ENCODE peak calls at places on chromosomes 13 and 19, in seven cellular contexts. J is GM23338, B is GM12878, T is K562, R is HCT116, S is SK-N-SH, H is HepG2. P is an unnamed sample.

GRCh38 chr13:85798999-85799646 is at the start of gene SLITRK6:
- DNase-seq in B (no peak), R (peak; percentile 15), J (peak; percentile 75), H (no peak), T (no peak), S (peak; percentile 9), P (peak; percentile 27)

GRCh38 chr19:11425719-11426457 is 6.8 kb upstream of the RGL3 start:
- DNase-seq in S (peak; percentile 72), R (no peak), H (no peak), T (peak; percentile 39), B (no peak), J (peak; percentile 85), P (no peak)

GRCh38 chr13:109924376-109924775 is 138.0 kb upstream of the IRS2 start:
- DNase-seq in T (no peak), B (no peak), R (no peak), S (no peak), H (no peak), J (no peak), P (no peak)

GRCh38 chr19:53991224-53992113 is at the start of gene CACNG6:
- DNase-seq in T (no peak), J (peak; percentile 86), H (no peak), R (no peak), B (no peak), S (peak; percentile 73), P (no peak)

GRCh38 chr13:111029957-111030609 is 85.0 kb upstream of the ARHGEF7 start:
- DNase-seq in T (no peak), S (no peak), R (no peak), H (no peak), B (no peak), J (no peak), P (no peak)

GRCh38 chr19:7904074-7905020 is 670 bp downstream of the MAP2K7 start:
- DNase-seq in H (no peak), J (peak; percentile 49), B (no peak), T (peak; percentile 59), S (peak; percentile 85), R (no peak), P (no peak)

GRCh38 chr13:106100261-106100919 is 435.1 kb downstream of the EFNB2 start:
- DNase-seq in H (no peak), T (no peak), J (peak; percentile 86), R (peak; percentile 46), B (no peak), S (no peak), P (no peak)

GRCh38 chr13:48265217-48265815 is 32.3 kb downstream of the ITM2B start:
- DNase-seq in H (no peak), J (no peak), S (no peak), T (no peak), R (no peak), B (peak; percentile 27), P (no peak)

GRCh38 chr19:14369399-14370168 is 11.7 kb upstream of the ADGRE5 start:
- DNase-seq in T (peak; percentile 67), H (no peak), S (no peak), B (no peak), J (no peak), R (no peak), P (no peak)

GRCh38 chr13:107554355-107554905 is 660.9 kb downstream of the LIG4 start:
- DNase-seq in T (no peak), H (no peak), B (no peak), S (no peak), R (no peak), J (no peak), P (no peak)

GRCh38 chr19:41545547-41545946 is 30.4 kb upstream of the CEACAM21 start:
- DNase-seq in J (no peak), R (no peak), B (no peak), T (no peak), H (no peak), S (no peak), P (no peak)

GRCh38 chr13:114311908-114312307 is 2.4 kb upstream of the CHAMP1 start:
- DNase-seq in R (no peak), S (no peak), J (no peak), T (no peak), H (no peak), B (no peak), P (no peak)

GRCh38 chr13:114313061-114313860 is 1.0 kb upstream of the CHAMP1 start:
- DNase-seq in S (no peak), H (no peak), R (no peak), J (no peak), T (peak; percentile 47), B (peak; percentile 63), P (no peak)

GRCh38 chr13:114315074-114315785 is 927 bp downstream of the CHAMP1 start:
- DNase-seq in S (no peak), J (no peak), T (no peak), B (no peak), H (no peak), R (no peak), P (no peak)

GRCh38 chr13:114311387-114311786 is 2.9 kb upstream of the CHAMP1 start:
- DNase-seq in H (no peak), J (no peak), B (no peak), T (no peak), S (no peak), R (no peak), P (no peak)

DNA sequence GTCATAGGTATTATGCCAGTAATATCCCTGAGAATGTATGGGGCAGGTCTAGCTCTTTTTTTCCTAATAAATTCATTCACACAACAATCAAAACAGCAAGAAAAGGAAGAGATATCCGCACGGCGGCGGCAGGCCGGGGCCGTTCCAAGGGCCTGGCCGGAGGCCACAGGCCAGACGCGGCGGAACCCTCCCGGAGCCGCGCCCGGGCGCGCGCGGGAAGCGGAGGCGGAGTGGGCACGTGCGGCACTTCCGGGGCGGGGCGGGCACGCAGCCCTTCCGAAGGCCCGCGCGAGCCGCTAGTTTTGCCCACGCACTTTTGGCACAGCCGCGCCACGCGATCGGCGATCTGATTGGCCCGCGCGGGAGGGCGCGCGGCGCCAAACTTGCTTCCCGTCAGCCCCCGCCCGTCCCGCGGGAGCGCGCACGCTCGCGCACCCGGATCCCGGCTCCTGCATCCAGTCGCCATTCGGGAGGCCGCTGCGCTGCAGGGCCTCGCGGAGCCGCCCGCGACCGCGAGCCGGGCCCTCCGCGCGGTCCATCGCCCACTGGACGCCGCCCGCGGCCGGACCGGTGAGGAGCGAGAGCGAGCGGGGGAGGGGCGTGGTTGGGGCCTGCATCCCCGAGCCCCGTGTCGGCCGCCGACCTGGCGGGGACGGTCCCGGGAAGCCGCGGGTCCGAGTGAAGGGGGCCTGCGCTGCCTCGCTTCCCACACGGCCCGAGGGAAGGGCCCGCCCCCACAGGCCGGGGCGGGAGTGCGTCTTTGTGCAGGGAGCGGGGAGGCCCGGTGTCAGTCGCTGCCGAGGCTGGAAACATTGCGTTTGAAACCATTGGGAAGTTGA is at the start of gene CHAMP1:
- DNase-seq in S (peak; percentile 99), B (peak; percentile 73), R (peak; percentile 92), J (peak; percentile 91), H (peak; percentile 90), T (peak; percentile 96), P (peak; percentile 38)
- H3K4me1 ChIP-seq in S (peaks cover 16% of the 10 kb centered on the region), B (peaks cover 5% of the 10 kb centered on the region), R (peaks cover 3% of the 10 kb centered on the region), J (peaks cover 9% of the 10 kb centered on the region), H (peaks cover 61% of the 10 kb centered on the region), T (peaks cover 19% of the 10 kb centered on the region), P (peaks cover 4% of the 10 kb centered on the region)

DNA sequence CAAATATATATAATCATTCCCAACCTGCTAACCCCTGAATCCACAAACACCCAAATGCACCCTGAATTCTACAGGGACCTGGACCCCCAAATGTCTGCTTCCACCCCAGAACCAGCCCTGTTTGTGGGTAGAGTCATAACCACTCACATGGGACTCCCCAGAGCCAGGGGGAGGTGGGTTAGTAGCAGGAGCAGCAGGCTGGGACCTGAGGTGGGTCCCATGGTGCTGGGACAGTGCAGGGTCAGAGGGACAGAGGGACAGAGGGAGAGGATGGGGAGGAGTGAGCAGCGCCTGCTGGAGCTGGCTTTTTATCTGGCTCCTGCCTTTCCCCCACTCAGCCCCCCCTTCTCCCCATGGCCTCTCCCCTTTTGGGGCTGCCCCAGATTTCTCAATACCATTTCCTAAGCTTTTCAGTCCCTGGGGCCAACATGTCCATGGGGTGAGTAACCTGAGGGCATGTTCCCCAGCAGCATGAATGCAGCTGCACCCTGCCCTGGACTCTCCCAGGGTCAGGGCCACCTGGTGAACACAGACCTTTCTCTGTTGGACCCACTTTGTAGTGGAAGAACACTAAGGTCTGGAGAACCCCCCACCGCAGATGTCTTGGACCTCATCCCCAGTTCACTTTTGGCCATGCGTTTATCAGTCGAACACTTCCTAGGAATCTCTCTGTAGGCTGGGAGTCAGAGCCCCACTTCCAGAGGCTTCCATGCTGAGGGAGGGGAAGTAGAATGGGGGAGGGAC is at the start of gene C3:
- DNase-seq in T (peak; percentile 44), R (no peak), S (no peak), J (no peak), B (no peak), H (peak; percentile 96), P (no peak)
- TF ChIP-seq REST in T (no peak), R (no peak), S (no peak), J (no peak), B (no peak), H (peak; percentile 64), P (no peak)

GRCh38 chr13:76925115-76925514 is 23.2 kb upstream of the ACOD1 start:
- DNase-seq in H (no peak), T (no peak), J (no peak), S (no peak), R (no peak), B (no peak), P (no peak)

GRCh38 chr13:76929320-76929719 is 19.0 kb upstream of the ACOD1 start:
- DNase-seq in J (no peak), T (no peak), R (no peak), S (no peak), H (no peak), B (no peak), P (no peak)

GRCh38 chr13:76929975-76930374 is 18.3 kb upstream of the ACOD1 start:
- DNase-seq in R (no peak), J (no peak), T (no peak), B (no peak), H (no peak), S (no peak), P (no peak)

GRCh38 chr13:76928456-76928855 is 19.9 kb upstream of the ACOD1 start:
- DNase-seq in R (no peak), B (no peak), T (no peak), J (no peak), H (no peak), S (no peak), P (no peak)

GRCh38 chr13:76927955-76928354 is 20.4 kb upstream of the ACOD1 start:
- DNase-seq in B (no peak), J (no peak), T (no peak), R (no peak), S (no peak), H (no peak), P (no peak)
- TF ChIP-seq POLR2AphosphoS5 in B (no peak), J (no peak), T (no peak), R (no peak), S (no peak), H (no peak), P (no peak)

GRCh38 chr19:18737954-18738351 is 53.2 kb downstream of the COMP start:
- DNase-seq in T (no peak), J (no peak), R (no peak), S (no peak), B (no peak), H (peak; percentile 88), P (no peak)

GRCh38 chr19:18735324-18735723 is 51.8 kb downstream of the CRTC1 start:
- DNase-seq in T (no peak), J (no peak), S (no peak), R (no peak), B (no peak), H (no peak), P (no peak)

GRCh38 chr19:18736415-18737336 is 53.2 kb downstream of the CRTC1 start:
- DNase-seq in R (no peak), H (no peak), B (no peak), J (no peak), S (peak; percentile 81), T (no peak), P (no peak)

GRCh38 chr19:18737337-18737953 is 53.7 kb downstream of the COMP start:
- DNase-seq in S (no peak), H (no peak), T (no peak), J (no peak), R (no peak), B (no peak), P (no peak)

GRCh38 chr19:18735752-18736151 is 52.3 kb downstream of the CRTC1 start:
- DNase-seq in S (no peak), H (no peak), T (no peak), J (no peak), R (no peak), B (no peak), P (no peak)
- H3K4me1 ChIP-seq in S (peaks cover 68% of the 10 kb centered on the region), H (peaks cover 83% of the 10 kb centered on the region), T (peaks cover 67% of the 10 kb centered on the region), J (no peaks in the 10 kb centered on the region), R (peaks cover 4% of the 10 kb centered on the region), B (no peaks in the 10 kb centered on the region), P (no peaks in the 10 kb centered on the region)